ENCODE peak calls at places on chromosome 7, in eight cellular contexts. E is fibroblast of pulmonary artery; H is testis; L is AG10803; W is CD8-positive, alpha-beta T cell; A is BJ; C is astrocyte of the spinal cord; Y is WERI-Rb-1. F is an unnamed sample.

GRCh38 chr7:34247468-34247867 is 342.1 kb downstream of the BMPER start:
- DNase-seq in E (peak), L (peak), Y (no peak), W (no peak), A (no peak), C (peak), H (no peak), F (no peak)

GRCh38 chr7:135790371-135790977 is 41.9 kb upstream of the FAM180A start:
- DNase-seq in C (no peak), L (peak), E (no peak), H (peak), A (no peak), Y (no peak), W (no peak), F (no peak)

GRCh38 chr7:143345428-143345900 is 17.0 kb downstream of the FAM131B start:
- DNase-seq in A (no peak), C (peak), W (peak), E (peak), Y (peak), L (no peak), H (peak), F (peak)

GRCh38 chr7:6448943-6449543 is 1.3 kb upstream of the DAGLB start:
- DNase-seq in W (no peak), A (no peak), H (no peak), L (no peak), C (no peak), Y (no peak), E (no peak), F (no peak)

GRCh38 chr7:94160719-94161435 is 156.7 kb upstream of the BET1 start:
- DNase-seq in H (no peak), Y (no peak), C (no peak), A (no peak), W (no peak), L (no peak), E (no peak), F (no peak)

GRCh38 chr7:114217026-114217425 is 197.6 kb upstream of the FOXP2 start:
- DNase-seq in H (no peak), L (peak), C (no peak), W (no peak), A (no peak), Y (no peak), E (no peak), F (no peak)

GRCh38 chr7:35255909-35256876 is 2.3 kb upstream of the TBX20 start:
- DNase-seq in H (no peak), L (no peak), A (no peak), C (no peak), W (no peak), Y (no peak), E (no peak), F (peak)

GRCh38 chr7:1276626-1277175 is 44.0 kb downstream of the UNCX start:
- DNase-seq in L (no peak), E (no peak), A (no peak), W (no peak), C (no peak), Y (no peak), H (no peak), F (no peak)

GRCh38 chr7:131231381-131232220 is 96.1 kb upstream of the MKLN1 start:
- DNase-seq in L (peak), Y (no peak), W (peak), C (peak), A (no peak), E (peak), H (peak), F (no peak)

GRCh38 chr7:40279991-40280390 is 145.2 kb downstream of the SUGCT start:
- DNase-seq in W (no peak), C (no peak), Y (no peak), E (no peak), H (no peak), L (no peak), A (no peak), F (no peak)

GRCh38 chr7:78770422-78771410 is 682.8 kb downstream of the MAGI2 start:
- DNase-seq in W (no peak), L (peak), Y (no peak), H (no peak), C (peak), A (no peak), E (peak), F (no peak)

GRCh38 chr7:36683695-36684357 is 40.5 kb downstream of the AOAH start:
- DNase-seq in L (no peak), E (peak), A (no peak), W (no peak), Y (no peak), H (no peak), C (peak), F (peak)

GRCh38 chr7:35906191-35906908 is 105.5 kb downstream of the SEPTIN7 start:
- DNase-seq in W (peak), E (peak), H (peak), L (peak), Y (peak), C (peak), A (peak), F (peak)

DNA sequence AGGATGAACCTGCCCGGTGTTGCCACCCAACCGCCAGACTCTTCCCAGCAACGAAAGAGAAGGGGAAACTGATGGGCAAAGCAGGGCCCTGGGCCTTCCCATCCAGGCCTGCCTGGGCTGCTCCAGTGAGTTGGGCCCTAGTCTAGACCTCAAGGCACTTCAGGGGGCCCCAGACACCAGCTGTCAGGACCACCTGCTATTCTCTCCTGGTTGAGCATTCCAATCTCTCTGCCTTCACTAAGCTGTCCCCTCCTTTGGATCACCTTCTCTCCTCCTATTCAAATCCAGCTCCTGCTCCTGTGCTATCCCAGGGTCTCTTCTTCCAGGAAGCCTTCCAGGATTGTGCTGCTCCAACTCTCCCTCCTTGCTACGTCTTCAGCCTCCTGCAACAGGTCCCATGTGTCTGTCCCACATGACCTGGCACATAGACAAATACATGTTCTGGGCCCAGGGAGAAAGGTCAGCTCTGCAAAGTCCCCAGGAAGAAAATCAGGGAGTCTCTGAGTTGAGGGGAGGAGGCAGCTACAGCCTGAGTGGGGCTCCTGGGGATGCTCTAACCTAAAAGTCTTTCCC is 3.1 kb downstream of the STX1A start:
- DNase-seq in A (no peak), W (no peak), E (no peak), H (no peak), Y (no peak), C (no peak), L (no peak), F (no peak)
- H3K4me3 ChIP-seq in A (no peak), W (no peak), E (no peak), H (no peak), Y (no peak), C (peak), L (no peak), F (no peak)

GRCh38 chr7:106521115-106521514 is 139.8 kb downstream of the CCDC71L start:
- DNase-seq in A (no peak), H (no peak), Y (no peak), L (no peak), E (no peak), W (no peak), C (no peak), F (no peak)
- TF ChIP-seq CTCF in A (no peak), H (no peak), Y (peak), L (no peak), E (no peak), W (no peak), C (no peak), F (no peak)

GRCh38 chr7:12418452-12418851 is 14.8 kb upstream of the VWDE start:
- DNase-seq in W (no peak), H (no peak), L (no peak), C (no peak), Y (no peak), A (no peak), E (no peak), F (no peak)

GRCh38 chr7:12423995-12424745 is 20.5 kb upstream of the VWDE start:
- DNase-seq in L (no peak), Y (no peak), H (no peak), A (no peak), W (no peak), E (no peak), C (peak), F (no peak)

GRCh38 chr7:12422449-12423320 is 19.0 kb upstream of the VWDE start:
- DNase-seq in L (no peak), Y (no peak), C (peak), A (no peak), H (no peak), W (no peak), E (no peak), F (no peak)

DNA sequence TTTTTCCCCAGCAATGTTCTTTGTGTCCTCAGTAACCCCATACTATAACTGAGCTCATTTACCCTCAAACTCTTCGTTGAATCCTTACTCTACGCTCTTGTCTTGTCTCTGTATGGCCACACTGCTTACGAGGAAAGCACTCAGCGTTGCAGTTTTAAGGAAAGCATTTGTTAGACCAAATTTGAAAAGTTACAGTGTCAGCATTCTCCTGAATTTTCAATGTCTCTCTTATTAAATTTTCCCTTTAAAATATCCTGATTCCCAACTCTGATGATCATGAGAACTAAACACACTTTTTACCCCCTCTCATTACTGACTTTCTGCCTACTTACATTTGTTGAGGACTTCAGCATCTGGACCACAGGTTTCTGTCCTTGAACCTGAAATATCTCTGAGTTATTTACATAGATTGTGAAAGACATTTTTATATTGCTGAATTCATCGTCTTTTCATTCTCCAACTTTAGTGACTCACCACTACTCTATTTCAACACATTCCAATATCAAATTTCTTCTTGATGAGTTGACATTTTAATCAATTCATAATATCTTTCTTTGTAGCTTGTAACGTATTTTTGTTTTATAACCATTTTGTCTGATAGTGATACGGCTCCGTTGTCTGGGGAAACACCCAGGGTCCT is 19.8 kb upstream of the VWDE start:
- DNase-seq in E (peak), W (no peak), Y (no peak), L (peak), H (no peak), C (peak), A (peak), F (no peak)
- H3K4me3 ChIP-seq in E (no peak), W (no peak), Y (no peak), L (no peak), H (no peak), C (no peak), A (no peak), F (no peak)

GRCh38 chr7:155862516-155863257 is 50.4 kb upstream of the SHH start:
- DNase-seq in W (no peak), H (peak), E (no peak), A (no peak), L (no peak), C (no peak), Y (no peak), F (no peak)
- TF ChIP-seq CTCF in W (no peak), H (no peak), E (no peak), A (no peak), L (no peak), C (peak), Y (peak), F (no peak)

GRCh38 chr7:47327306-47327697 is 254.6 kb downstream of the TNS3 start:
- DNase-seq in H (peak), L (peak), C (peak), E (peak), Y (no peak), W (no peak), A (no peak), F (no peak)
- H3K4me3 ChIP-seq in H (no peak), L (peak), C (peak), E (peak), Y (no peak), W (no peak), A (no peak), F (peak)

DNA sequence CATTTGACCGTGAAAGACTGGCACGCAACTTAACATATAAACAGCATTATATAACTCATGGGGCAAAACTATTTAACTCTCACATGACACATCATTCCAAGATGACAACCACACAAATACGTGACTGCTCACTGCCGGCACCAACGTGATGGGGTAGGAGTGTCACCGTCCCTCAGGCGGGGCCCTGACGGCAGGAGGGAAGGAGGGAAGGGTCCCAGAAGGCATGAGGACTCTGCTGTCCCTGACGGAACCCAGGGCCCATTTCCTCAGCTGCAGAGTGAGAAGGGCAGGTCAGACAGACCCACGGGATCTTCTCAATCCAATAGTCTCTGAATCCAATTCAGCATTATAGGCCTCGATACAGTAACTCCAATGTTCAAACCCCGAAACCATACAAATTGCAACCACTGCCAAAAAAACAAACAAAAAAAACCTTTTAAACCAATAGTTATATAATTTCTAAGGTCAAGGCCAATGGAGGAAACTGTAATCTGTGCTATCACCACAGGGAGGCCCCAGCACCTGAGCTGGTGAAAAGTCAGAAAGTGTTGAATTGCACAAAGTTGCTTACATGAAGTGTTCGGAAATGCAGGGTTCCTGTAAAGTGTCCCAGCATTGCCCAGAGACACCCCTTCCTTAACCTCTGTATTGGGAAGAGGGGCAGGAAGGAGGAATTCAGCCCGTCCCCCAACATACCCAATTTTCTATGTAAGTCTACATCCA is 137.4 kb downstream of the TNS3 start:
- DNase-seq in A (no peak), Y (no peak), W (no peak), H (no peak), L (peak), E (peak), C (peak), F (peak)
- TF ChIP-seq CTCF in A (peak), Y (peak), W (no peak), H (peak), L (peak), E (peak), C (peak), F (peak)

GRCh38 chr7:128833148-128833938 is 3.1 kb downstream of the FLNC start:
- DNase-seq in E (peak), Y (peak), L (peak), H (peak), W (no peak), C (peak), A (no peak), F (peak)

GRCh38 chr7:128835231-128835751 is 5.1 kb downstream of the FLNC start:
- DNase-seq in C (no peak), H (no peak), Y (no peak), E (no peak), W (no peak), A (no peak), L (no peak), F (no peak)

GRCh38 chr7:128832880-128833147 is 2.6 kb downstream of the FLNC start:
- DNase-seq in A (no peak), W (no peak), E (no peak), Y (no peak), H (no peak), L (no peak), C (no peak), F (no peak)

GRCh38 chr7:128831994-128832879 is 2.0 kb downstream of the FLNC start:
- DNase-seq in A (no peak), L (peak), Y (peak), W (no peak), E (peak), H (no peak), C (peak), F (peak)

DNA sequence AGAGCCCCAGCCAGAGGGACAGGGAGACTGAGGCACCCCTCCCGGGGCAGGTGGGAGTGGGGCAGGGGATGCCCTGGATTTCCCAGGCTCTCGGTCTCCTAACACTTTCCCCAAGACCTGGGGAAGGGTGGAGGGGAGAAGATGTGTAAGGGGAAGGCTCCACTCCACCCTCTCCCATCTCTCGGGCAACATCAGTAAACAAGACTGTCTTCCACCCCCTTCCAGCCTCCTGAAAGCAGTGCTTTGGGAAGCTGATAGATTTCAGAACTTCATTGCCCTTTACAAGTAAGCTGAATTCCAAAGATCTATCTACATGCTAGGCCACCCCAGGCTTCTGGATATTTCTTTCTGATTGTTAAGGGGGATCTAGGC is 3.7 kb downstream of the FLNC start:
- DNase-seq in L (peak), W (no peak), H (no peak), A (no peak), Y (no peak), C (no peak), E (peak), F (peak)
- H3K4me3 ChIP-seq in L (peak), W (no peak), H (no peak), A (peak), Y (no peak), C (peak), E (no peak), F (peak)

GRCh38 chr7:111727905-111728634 is 165.8 kb upstream of the IMMP2L start:
- DNase-seq in E (no peak), Y (no peak), H (no peak), A (no peak), W (no peak), C (no peak), L (no peak), F (no peak)

GRCh38 chr7:111730476-111731300 is 168.4 kb upstream of the IMMP2L start:
- DNase-seq in L (peak), E (peak), W (no peak), H (no peak), Y (peak), A (no peak), C (no peak), F (peak)

GRCh38 chr7:111732923-111733322 is 170.6 kb upstream of the IMMP2L start:
- DNase-seq in Y (no peak), H (no peak), C (no peak), W (no peak), E (no peak), A (no peak), L (no peak), F (no peak)

GRCh38 chr7:111728635-111728995 is 166.3 kb upstream of the IMMP2L start:
- DNase-seq in W (no peak), Y (no peak), C (no peak), L (no peak), H (no peak), A (no peak), E (no peak), F (no peak)

GRCh38 chr7:111729483-111729882 is 167.2 kb upstream of the IMMP2L start:
- DNase-seq in L (no peak), W (no peak), C (no peak), E (no peak), H (no peak), A (no peak), Y (no peak), F (no peak)
- TF ChIP-seq CTCF in L (no peak), W (no peak), C (no peak), E (no peak), H (no peak), A (no peak), Y (no peak), F (no peak)

GRCh38 chr7:53743697-53744096 is 708.3 kb downstream of the POM121L12 start:
- DNase-seq in C (no peak), W (no peak), E (no peak), H (no peak), Y (no peak), L (no peak), A (no peak), F (no peak)

GRCh38 chr7:53744361-53744760 is 708.9 kb downstream of the POM121L12 start:
- DNase-seq in C (no peak), Y (no peak), E (no peak), L (no peak), A (no peak), H (no peak), W (no peak), F (no peak)

DNA sequence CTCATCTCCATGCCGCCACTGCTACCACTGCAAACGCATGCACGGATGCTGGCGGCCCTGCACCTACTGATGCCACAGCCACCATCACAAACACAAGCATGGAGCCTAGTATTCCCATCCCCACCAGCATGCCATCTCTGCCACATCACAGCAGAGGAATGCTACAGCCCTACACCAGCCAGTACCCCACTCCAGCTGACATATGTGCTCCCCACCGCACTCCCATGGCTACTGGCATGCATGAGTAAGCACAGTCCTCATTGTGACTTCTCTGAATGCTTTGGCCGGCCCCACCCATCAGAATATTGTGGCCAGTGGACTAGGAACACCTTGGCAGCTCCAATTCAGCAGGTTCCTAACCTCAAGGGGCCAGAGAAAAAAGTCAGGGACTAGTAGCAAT is 705.5 kb downstream of the POM121L12 start:
- DNase-seq in Y (no peak), H (no peak), W (no peak), A (no peak), C (no peak), L (no peak), E (no peak), F (no peak)
- H3K4me3 ChIP-seq in Y (no peak), H (no peak), W (no peak), A (no peak), C (no peak), L (no peak), E (no peak), F (no peak)

F was measured in cardiac muscle cell.